ENCODE peak calls at places on chromosome 7, in five cellular contexts. One of them, this sample, is unnamed.

GRCh38 chr7:139682136-139683013 is 95.4 kb downstream of the HIPK2 start:
- DNase-seq in SJSA1: peak
- DNase-seq in kidney: no peak
- DNase-seq in uterus: no peak
- DNase-seq in tibial artery: no peak
- DNase-seq in this sample: no peak

GRCh38 chr7:74627699-74628411 is 29.7 kb upstream of the GTF2I start:
- DNase-seq in kidney: no peak
- DNase-seq in tibial artery: no peak
- DNase-seq in uterus: no peak
- DNase-seq in SJSA1: no peak
- DNase-seq in this sample: no peak

GRCh38 chr7:68857571-68857970 is 740.7 kb upstream of the AUTS2 start:
- DNase-seq in kidney: no peak
- DNase-seq in uterus: no peak
- DNase-seq in SJSA1: no peak
- DNase-seq in tibial artery: no peak
- DNase-seq in this sample: no peak

GRCh38 chr7:48109848-48110663 is 21.0 kb downstream of the UPP1 start:
- DNase-seq in uterus: peak
- DNase-seq in kidney: peak
- DNase-seq in tibial artery: peak
- DNase-seq in SJSA1: peak
- DNase-seq in this sample: no peak

GRCh38 chr7:29163854-29164253 is 17.5 kb upstream of the CPVL start:
- DNase-seq in SJSA1: no peak
- DNase-seq in uterus: no peak
- DNase-seq in tibial artery: no peak
- DNase-seq in kidney: no peak
- DNase-seq in this sample: no peak

GRCh38 chr7:31095286-31096197 is 43.4 kb downstream of the ADCYAP1R1 start:
- DNase-seq in SJSA1: no peak
- DNase-seq in uterus: no peak
- DNase-seq in tibial artery: peak
- DNase-seq in kidney: peak
- DNase-seq in this sample: peak

GRCh38 chr7:18393465-18394118 is 102.0 kb upstream of the HDAC9 start:
- DNase-seq in tibial artery: no peak
- DNase-seq in SJSA1: peak
- DNase-seq in uterus: no peak
- DNase-seq in kidney: no peak
- DNase-seq in this sample: no peak

GRCh38 chr7:122951006-122951405 is 44.5 kb downstream of the TAS2R16 start:
- DNase-seq in kidney: no peak
- DNase-seq in SJSA1: no peak
- DNase-seq in uterus: no peak
- DNase-seq in tibial artery: no peak
- DNase-seq in this sample: no peak

GRCh38 chr7:82163586-82163985 is 280.0 kb downstream of the CACNA2D1 start:
- DNase-seq in kidney: no peak
- DNase-seq in uterus: no peak
- DNase-seq in SJSA1: no peak
- DNase-seq in tibial artery: no peak
- DNase-seq in this sample: no peak

GRCh38 chr7:23533160-23533559 is 1.4 kb upstream of the TRA2A start:
- DNase-seq in uterus: no peak
- DNase-seq in kidney: no peak
- DNase-seq in SJSA1: no peak
- DNase-seq in tibial artery: no peak
- DNase-seq in this sample: no peak

GRCh38 chr7:157035302-157035701 is 24.8 kb upstream of the MNX1 start:
- DNase-seq in kidney: no peak
- DNase-seq in SJSA1: no peak
- DNase-seq in uterus: no peak
- DNase-seq in tibial artery: no peak
- DNase-seq in this sample: no peak

GRCh38 chr7:68963547-68963946 is 634.7 kb upstream of the AUTS2 start:
- DNase-seq in SJSA1: peak
- DNase-seq in tibial artery: no peak
- DNase-seq in kidney: no peak
- DNase-seq in uterus: no peak
- DNase-seq in this sample: no peak

GRCh38 chr7:112495820-112496462 is 15.2 kb downstream of the LSMEM1 start:
- DNase-seq in SJSA1: peak
- DNase-seq in tibial artery: no peak
- DNase-seq in uterus: peak
- DNase-seq in kidney: no peak
- DNase-seq in this sample: no peak

GRCh38 chr7:18330563-18330962 is 165.0 kb upstream of the HDAC9 start:
- DNase-seq in kidney: no peak
- DNase-seq in uterus: no peak
- DNase-seq in SJSA1: no peak
- DNase-seq in tibial artery: no peak
- DNase-seq in this sample: no peak

GRCh38 chr7:4133491-4134044 is 548.5 kb upstream of the FOXK1 start:
- DNase-seq in kidney: no peak
- DNase-seq in tibial artery: peak
- DNase-seq in SJSA1: no peak
- DNase-seq in uterus: no peak
- DNase-seq in this sample: no peak

GRCh38 chr7:12119638-12120303 is 91.3 kb upstream of the TMEM106B start:
- DNase-seq in tibial artery: no peak
- DNase-seq in kidney: no peak
- DNase-seq in uterus: no peak
- DNase-seq in SJSA1: no peak
- DNase-seq in this sample: no peak

GRCh38 chr7:149467321-149467859 is 6.5 kb upstream of the ZNF777 start:
- DNase-seq in kidney: no peak
- DNase-seq in tibial artery: no peak
- DNase-seq in uterus: no peak
- DNase-seq in SJSA1: no peak
- DNase-seq in this sample: no peak

GRCh38 chr7:107622429-107622828 is 38.2 kb upstream of the SLC26A4 start:
- DNase-seq in uterus: no peak
- DNase-seq in kidney: no peak
- DNase-seq in tibial artery: no peak
- DNase-seq in SJSA1: no peak
- DNase-seq in this sample: no peak

GRCh38 chr7:108002726-108003590 is at the start of gene LAMB1:
- DNase-seq in kidney: peak
- DNase-seq in SJSA1: peak
- DNase-seq in tibial artery: peak
- DNase-seq in uterus: peak
- DNase-seq in this sample: peak

GRCh38 chr7:129530881-129531391 is 28.6 kb downstream of the SMKR1 start:
- DNase-seq in uterus: no peak
- DNase-seq in tibial artery: no peak
- DNase-seq in SJSA1: peak
- DNase-seq in kidney: peak
- DNase-seq in this sample: no peak

GRCh38 chr7:151062399-151063211 is 3.2 kb downstream of the SLC4A2 start:
- DNase-seq in kidney: peak
- DNase-seq in SJSA1: no peak
- DNase-seq in uterus: peak
- DNase-seq in tibial artery: no peak
- DNase-seq in this sample: no peak

GRCh38 chr7:11281953-11282352 is 308.3 kb downstream of the PHF14 start:
- DNase-seq in SJSA1: no peak
- DNase-seq in kidney: no peak
- DNase-seq in uterus: no peak
- DNase-seq in tibial artery: no peak
- DNase-seq in this sample: no peak

GRCh38 chr7:66576646-66577045 is 52.0 kb upstream of the KCTD7 start:
- DNase-seq in kidney: no peak
- DNase-seq in uterus: no peak
- DNase-seq in SJSA1: no peak
- DNase-seq in tibial artery: no peak
- DNase-seq in this sample: no peak

GRCh38 chr7:135193615-135194081 is 17.7 kb downstream of the WDR91 start:
- DNase-seq in SJSA1: peak
- DNase-seq in kidney: no peak
- DNase-seq in uterus: no peak
- DNase-seq in tibial artery: no peak
- DNase-seq in this sample: no peak

GRCh38 chr7:15130666-15131541 is 228.4 kb upstream of the DGKB start:
- DNase-seq in SJSA1: peak
- DNase-seq in uterus: no peak
- DNase-seq in tibial artery: no peak
- DNase-seq in kidney: no peak
- DNase-seq in this sample: no peak

GRCh38 chr7:139823855-139824670 is 5.0 kb upstream of the TBXAS1 start:
- DNase-seq in tibial artery: no peak
- DNase-seq in kidney: no peak
- DNase-seq in uterus: peak
- DNase-seq in SJSA1: no peak
- DNase-seq in this sample: no peak

GRCh38 chr7:25862254-25862992 is 289.6 kb upstream of the NFE2L3 start:
- DNase-seq in uterus: peak
- DNase-seq in SJSA1: peak
- DNase-seq in tibial artery: peak
- DNase-seq in kidney: peak
- DNase-seq in this sample: peak

GRCh38 chr7:25860882-25861228 is 291.1 kb upstream of the NFE2L3 start:
- DNase-seq in SJSA1: no peak
- DNase-seq in tibial artery: no peak
- DNase-seq in uterus: no peak
- DNase-seq in kidney: no peak
- DNase-seq in this sample: no peak

GRCh38 chr7:25860206-25860881 is 291.7 kb upstream of the NFE2L3 start:
- DNase-seq in kidney: no peak
- DNase-seq in SJSA1: no peak
- DNase-seq in tibial artery: no peak
- DNase-seq in uterus: no peak
- DNase-seq in this sample: peak

GRCh38 chr7:25862993-25863726 is 288.8 kb upstream of the NFE2L3 start:
- DNase-seq in SJSA1: no peak
- DNase-seq in uterus: no peak
- DNase-seq in kidney: no peak
- DNase-seq in tibial artery: no peak
- DNase-seq in this sample: no peak

GRCh38 chr7:25861704-25862253 is 290.2 kb upstream of the NFE2L3 start:
- DNase-seq in SJSA1: no peak
- DNase-seq in uterus: no peak
- DNase-seq in kidney: no peak
- DNase-seq in tibial artery: no peak
- DNase-seq in this sample: no peak
- H3K27ac ChIP-seq in SJSA1: peak
- H3K27ac ChIP-seq in uterus: no peak
- H3K27ac ChIP-seq in kidney: no peak
- H3K27ac ChIP-seq in tibial artery: no peak
- H3K27ac ChIP-seq in this sample: peak

GRCh38 chr7:100867040-100867795 is at the start of gene TRIP6:
- DNase-seq in tibial artery: peak
- DNase-seq in uterus: peak
- DNase-seq in SJSA1: peak
- DNase-seq in kidney: peak
- DNase-seq in this sample: peak

GRCh38 chr7:100865971-100866720 is 1.0 kb upstream of the TRIP6 start:
- DNase-seq in tibial artery: peak
- DNase-seq in kidney: peak
- DNase-seq in uterus: peak
- DNase-seq in SJSA1: no peak
- DNase-seq in this sample: peak

GRCh38 chr7:100866721-100867039 is 507 bp upstream of the TRIP6 start:
- DNase-seq in uterus: peak
- DNase-seq in SJSA1: no peak
- DNase-seq in tibial artery: no peak
- DNase-seq in kidney: no peak
- DNase-seq in this sample: no peak

GRCh38 chr7:100865372-100865911 is 1.7 kb upstream of the TRIP6 start:
- DNase-seq in tibial artery: no peak
- DNase-seq in SJSA1: no peak
- DNase-seq in kidney: no peak
- DNase-seq in uterus: no peak
- DNase-seq in this sample: peak

DNA sequence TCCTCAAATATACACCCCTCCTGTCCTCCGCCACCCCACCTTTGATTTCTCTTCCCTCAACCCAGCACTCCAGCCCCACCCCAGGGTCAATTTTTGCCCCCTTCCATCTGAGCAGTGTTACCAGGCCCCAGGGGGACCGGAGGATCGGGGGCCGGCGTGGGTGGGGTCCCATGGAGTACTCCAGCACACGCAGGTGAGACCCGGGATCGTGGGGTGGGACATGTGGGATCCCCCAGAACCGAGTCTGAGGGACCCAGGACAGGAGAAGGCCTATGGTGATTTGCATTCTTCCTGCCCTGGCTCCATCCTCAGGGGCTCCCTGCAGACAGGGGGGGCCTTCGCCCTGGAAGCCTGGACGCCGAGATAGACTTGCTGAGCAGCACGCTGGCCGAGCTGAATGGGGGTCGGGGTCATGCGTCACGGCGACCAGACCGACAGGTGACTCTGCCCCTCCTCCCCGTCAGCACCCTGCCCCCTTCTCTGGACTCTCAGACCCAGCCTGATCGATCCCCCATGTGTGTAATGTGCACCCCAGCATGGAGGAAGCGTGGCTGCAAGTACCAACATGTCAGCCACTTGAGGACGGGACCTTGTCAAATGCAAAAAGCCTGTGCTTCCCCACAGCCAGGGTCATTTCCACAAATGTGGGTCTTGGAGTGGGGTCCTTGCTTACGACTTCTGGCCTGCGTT is 754 bp downstream of the TRIP6 start:
- DNase-seq in tibial artery: no peak
- DNase-seq in SJSA1: no peak
- DNase-seq in kidney: peak
- DNase-seq in uterus: peak
- DNase-seq in this sample: no peak
- H3K27ac ChIP-seq in tibial artery: peak
- H3K27ac ChIP-seq in SJSA1: peak
- H3K27ac ChIP-seq in kidney: peak
- H3K27ac ChIP-seq in uterus: peak
- H3K27ac ChIP-seq in this sample: peak

GRCh38 chr7:117603627-117604026 is 123.8 kb downstream of the CFTR start:
- DNase-seq in uterus: no peak
- DNase-seq in kidney: no peak
- DNase-seq in SJSA1: no peak
- DNase-seq in tibial artery: no peak
- DNase-seq in this sample: no peak
- H3K27ac ChIP-seq in uterus: no peak
- H3K27ac ChIP-seq in kidney: no peak
- H3K27ac ChIP-seq in SJSA1: no peak
- H3K27ac ChIP-seq in tibial artery: no peak
- H3K27ac ChIP-seq in this sample: no peak

GRCh38 chr7:130880668-130881067 is 146.7 kb upstream of the KLF14 start:
- DNase-seq in uterus: no peak
- DNase-seq in tibial artery: no peak
- DNase-seq in SJSA1: no peak
- DNase-seq in kidney: no peak
- DNase-seq in this sample: no peak

GRCh38 chr7:130877236-130877635 is 143.2 kb upstream of the KLF14 start:
- DNase-seq in uterus: no peak
- DNase-seq in kidney: no peak
- DNase-seq in SJSA1: no peak
- DNase-seq in tibial artery: no peak
- DNase-seq in this sample: no peak

GRCh38 chr7:130879191-130879590 is 145.2 kb upstream of the KLF14 start:
- DNase-seq in kidney: no peak
- DNase-seq in tibial artery: no peak
- DNase-seq in SJSA1: no peak
- DNase-seq in uterus: no peak
- DNase-seq in this sample: no peak

GRCh38 chr7:130877676-130878305 is 143.8 kb upstream of the KLF14 start:
- DNase-seq in kidney: no peak
- DNase-seq in tibial artery: no peak
- DNase-seq in SJSA1: no peak
- DNase-seq in uterus: no peak
- DNase-seq in this sample: no peak

GRCh38 chr7:130878785-130879184 is 144.8 kb upstream of the KLF14 start:
- DNase-seq in uterus: no peak
- DNase-seq in SJSA1: no peak
- DNase-seq in tibial artery: no peak
- DNase-seq in kidney: no peak
- DNase-seq in this sample: no peak
- H3K27ac ChIP-seq in uterus: no peak
- H3K27ac ChIP-seq in SJSA1: no peak
- H3K27ac ChIP-seq in tibial artery: no peak
- H3K27ac ChIP-seq in kidney: no peak
- H3K27ac ChIP-seq in this sample: peak

This sample was measured in RWPE2.